ENCODE peak calls at places on chromosomes 7 and 10, in ten cellular contexts. W, U, R, D, Y, P, Z, M, B and V are unnamed samples.
A peak's percentile ranks its signal among the peaks of the same experiment; 100 is the strongest.

GRCh38 chr10:103757531-103758293 is 97.7 kb downstream of the SH3PXD2A start:
- DNase-seq in W (peak; percentile 77), U (no peak), R (no peak), D (peak; percentile 76), Y (no peak), P (peak; percentile 88), Z (peak; percentile 95), M (peak; percentile 96), B (no peak), V (no peak)

GRCh38 chr10:104434601-104435000 is 81.0 kb downstream of the CFAP58 start:
- DNase-seq in W (no peak), U (no peak), R (no peak), D (peak; percentile 31), Y (no peak), P (peak; percentile 3), Z (no peak), M (no peak), B (no peak), V (no peak)

GRCh38 chr10:53395449-53395848 is 622.9 kb upstream of the MBL2 start:
- DNase-seq in W (no peak), U (no peak), R (no peak), D (no peak), Y (no peak), P (no peak), Z (no peak), M (no peak), B (no peak), V (no peak)

GRCh38 chr7:832292-832967 is at the start of gene SUN1:
- DNase-seq in W (peak; percentile 79), U (peak; percentile 87), R (no peak), D (peak; percentile 83), Y (peak; percentile 13), P (peak; percentile 88), Z (peak; percentile 93), M (peak; percentile 96), B (no peak), V (no peak)

GRCh38 chr7:131619336-131620305 is 63.2 kb upstream of the PODXL start:
- DNase-seq in W (peak; percentile 60), U (no peak), R (peak; percentile 29), D (no peak), Y (no peak), P (peak; percentile 42), Z (no peak), M (peak; percentile 46), B (no peak), V (no peak)

GRCh38 chr10:7484456-7485266 is 73.8 kb upstream of the SFMBT2 start:
- DNase-seq in W (no peak), U (no peak), R (no peak), D (no peak), Y (no peak), P (no peak), Z (no peak), M (no peak), B (peak; percentile 47), V (no peak)

GRCh38 chr7:95469850-95470249 is 15.9 kb upstream of the ASB4 start:
- DNase-seq in W (no peak), U (no peak), R (peak; percentile 80), D (no peak), Y (peak; percentile 66), P (no peak), Z (no peak), M (no peak), B (peak; percentile 16), V (no peak)

GRCh38 chr7:7829667-7830066 is 111.3 kb upstream of the RPA3 start:
- DNase-seq in W (no peak), U (no peak), R (no peak), D (no peak), Y (no peak), P (no peak), Z (no peak), M (peak; percentile 60), B (no peak), V (no peak)

GRCh38 chr10:114632869-114633715 is 25.0 kb downstream of the ABLIM1 start:
- DNase-seq in W (peak; percentile 92), U (peak; percentile 59), R (peak; percentile 25), D (peak; percentile 97), Y (peak; percentile 43), P (peak; percentile 94), Z (peak; percentile 97), M (peak; percentile 54), B (peak; percentile 23), V (peak; percentile 17)

GRCh38 chr10:114629083-114629823 is 28.8 kb downstream of the ABLIM1 start:
- DNase-seq in W (no peak), U (no peak), R (no peak), D (no peak), Y (no peak), P (no peak), Z (no peak), M (no peak), B (no peak), V (no peak)

GRCh38 chr10:114629824-114630430 is 28.1 kb downstream of the ABLIM1 start:
- DNase-seq in W (no peak), U (no peak), R (no peak), D (no peak), Y (no peak), P (peak; percentile 45), Z (no peak), M (no peak), B (no peak), V (no peak)

GRCh38 chr10:114631090-114631677 is 26.9 kb downstream of the ABLIM1 start:
- DNase-seq in W (no peak), U (no peak), R (no peak), D (no peak), Y (no peak), P (no peak), Z (no peak), M (no peak), B (peak; percentile 22), V (no peak)

DNA sequence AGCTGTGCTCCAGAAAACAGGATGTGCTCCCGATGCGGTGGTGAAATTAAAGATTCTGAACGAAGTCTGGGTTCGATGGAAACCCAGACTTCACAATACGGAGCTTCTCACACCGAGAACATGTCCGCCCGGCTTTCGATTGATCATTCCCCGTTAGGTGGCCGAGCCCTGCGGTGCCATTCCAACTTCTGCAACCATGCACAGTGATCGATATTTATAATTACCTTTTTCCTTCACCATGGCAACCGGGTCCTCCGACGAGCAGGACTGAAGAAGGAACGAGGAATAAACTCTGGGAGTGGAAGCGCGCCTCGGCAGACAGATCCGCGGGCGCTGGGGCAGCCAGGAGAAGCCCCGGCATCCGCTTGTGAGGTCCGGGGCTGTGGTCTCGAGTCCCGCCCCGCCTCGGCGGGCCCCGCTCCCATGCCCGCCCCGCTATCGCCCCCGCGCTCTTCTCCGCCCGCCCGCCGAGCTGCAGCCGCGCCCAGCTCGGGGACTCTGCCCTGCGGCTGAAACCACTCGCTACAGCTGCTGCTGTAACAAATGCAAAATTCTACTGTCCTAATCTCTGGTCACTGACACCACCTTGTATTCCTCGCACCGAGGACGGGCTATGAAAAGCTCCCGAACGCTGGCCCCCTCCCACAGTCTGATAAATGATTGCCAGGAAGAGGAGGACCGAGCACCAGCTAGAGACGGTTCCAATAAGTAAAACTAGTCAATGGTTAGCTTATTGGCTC is 26.2 kb downstream of the ABLIM1 start:
- DNase-seq in W (peak; percentile 69), U (no peak), R (peak; percentile 82), D (no peak), Y (peak; percentile 76), P (no peak), Z (peak; percentile 46), M (no peak), B (peak; percentile 87), V (peak; percentile 11)
- H3K9ac ChIP-seq in W (peak overlapping the region; percentile 45), U (peak overlapping the region; percentile 42), R (no peak overlapping the region), D (peak overlapping the region; percentile 83), Y (peak overlapping the region; percentile 62), P (peak overlapping the region; percentile 69), Z (peak overlapping the region; percentile 83), M (peak overlapping the region; percentile 76), B (peak overlapping the region; percentile 61), V (no peak overlapping the region)

GRCh38 chr10:101042667-101043355 is 11.8 kb downstream of the SFXN3 start:
- DNase-seq in W (peak; percentile 97), U (peak; percentile 97), R (peak; percentile 98), D (peak; percentile 90), Y (peak; percentile 94), P (peak; percentile 95), Z (peak; percentile 98), M (peak; percentile 96), B (peak; percentile 91), V (peak; percentile 89)
- H3K9ac ChIP-seq in W (peak overlapping the region; percentile 93), U (peak overlapping the region; percentile 77), R (peak overlapping the region; percentile 16), D (peak overlapping the region; percentile 90), Y (peak overlapping the region; percentile 78), P (peak overlapping the region; percentile 57), Z (peak overlapping the region; percentile 91), M (peak overlapping the region; percentile 92), B (peak overlapping the region; percentile 87), V (peak overlapping the region; percentile 78)

DNA sequence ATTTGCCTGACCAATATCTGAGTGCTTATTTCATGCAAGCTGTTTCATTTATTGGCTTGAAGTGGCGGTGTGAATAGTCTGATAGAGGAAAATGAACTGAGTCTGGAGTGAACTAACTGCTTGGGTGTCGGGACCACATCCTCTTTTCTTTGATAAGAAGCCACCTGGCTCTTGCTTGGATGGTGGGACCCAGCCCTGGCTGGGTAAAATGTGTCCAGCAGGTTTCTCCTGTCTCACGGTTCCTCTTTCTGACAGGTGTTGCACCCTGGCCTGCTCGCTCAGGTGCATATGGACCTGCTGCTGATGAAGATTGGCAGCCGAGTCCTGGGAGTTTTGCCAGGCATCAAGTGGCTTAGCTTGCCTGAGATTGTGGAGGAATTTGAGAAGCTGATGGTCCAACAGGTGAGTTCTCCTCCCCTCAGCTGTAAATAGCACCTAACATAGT is 1.6 kb downstream of the ADCK2 start:
- DNase-seq in W (no peak), U (no peak), R (no peak), D (no peak), Y (no peak), P (no peak), Z (no peak), M (no peak), B (no peak), V (no peak)
- H3K9ac ChIP-seq in W (no peak overlapping the region), U (no peak overlapping the region), R (no peak overlapping the region), D (no peak overlapping the region), Y (no peak overlapping the region), P (no peak overlapping the region), Z (peak overlapping the region; percentile 86), M (no peak overlapping the region), B (no peak overlapping the region), V (no peak overlapping the region)

GRCh38 chr7:42238709-42239395 is 1.8 kb upstream of the GLI3 start:
- DNase-seq in W (peak; percentile 91), U (no peak), R (peak; percentile 59), D (peak; percentile 49), Y (no peak), P (peak; percentile 84), Z (peak; percentile 86), M (peak; percentile 72), B (no peak), V (peak; percentile 11)

GRCh38 chr7:42237891-42238531 is 1.0 kb upstream of the GLI3 start:
- DNase-seq in W (peak; percentile 81), U (no peak), R (peak; percentile 88), D (peak; percentile 54), Y (no peak), P (peak; percentile 51), Z (peak; percentile 79), M (no peak), B (no peak), V (peak; percentile 62)

GRCh38 chr7:42235734-42236133 is 1.3 kb downstream of the GLI3 start:
- DNase-seq in W (peak; percentile 47), U (no peak), R (peak; percentile 39), D (no peak), Y (no peak), P (no peak), Z (peak; percentile 17), M (peak; percentile 38), B (no peak), V (no peak)

GRCh38 chr7:42236266-42237161 is 495 bp downstream of the GLI3 start:
- DNase-seq in W (peak; percentile 85), U (no peak), R (peak; percentile 80), D (peak; percentile 54), Y (no peak), P (peak; percentile 72), Z (peak; percentile 76), M (peak; percentile 70), B (peak; percentile 48), V (no peak)

GRCh38 chr7:42237162-42237821 is at the start of gene GLI3:
- DNase-seq in W (peak; percentile 93), U (no peak), R (peak; percentile 96), D (peak; percentile 91), Y (no peak), P (peak; percentile 93), Z (peak; percentile 96), M (peak; percentile 93), B (peak; percentile 54), V (peak; percentile 59)
- H3K9ac ChIP-seq in W (peak within 1 kb of the TSS; percentile 84), U (no peak within 1 kb of the TSS), R (peak within 1 kb of the TSS; percentile 63), D (peak within 1 kb of the TSS; percentile 92), Y (no peak within 1 kb of the TSS), P (peak within 1 kb of the TSS; percentile 83), Z (peak within 1 kb of the TSS; percentile 93), M (peak within 1 kb of the TSS; percentile 83), B (no peak within 1 kb of the TSS), V (peak within 1 kb of the TSS; percentile 78)